ENCODE peak calls at places on chromosomes 2 and 18, in seven cellular contexts. One of them, this sample, is unnamed.

GRCh38 chr2:16383411-16383810 is 282.2 kb downstream of the CYRIA start:
- DNase-seq in AG09319: no peak
- DNase-seq in endodermal cell: no peak
- DNase-seq in fibroblast of villous mesenchyme: no peak
- DNase-seq in body of pancreas: no peak
- DNase-seq in GM06990: no peak
- DNase-seq in tibial nerve: no peak
- DNase-seq in this sample: no peak

GRCh38 chr2:101135412-101136296 is 15.5 kb downstream of the TBC1D8 start:
- DNase-seq in tibial nerve: no peak
- DNase-seq in fibroblast of villous mesenchyme: no peak
- DNase-seq in body of pancreas: peak
- DNase-seq in endodermal cell: peak
- DNase-seq in GM06990: no peak
- DNase-seq in AG09319: no peak
- DNase-seq in this sample: no peak

GRCh38 chr2:68336192-68336591 is 16.4 kb upstream of the CNRIP1 start:
- DNase-seq in body of pancreas: no peak
- DNase-seq in AG09319: peak
- DNase-seq in fibroblast of villous mesenchyme: peak
- DNase-seq in GM06990: no peak
- DNase-seq in tibial nerve: no peak
- DNase-seq in endodermal cell: no peak
- DNase-seq in this sample: peak

GRCh38 chr2:126828051-126828450 is 70.6 kb upstream of the TEX51 start:
- DNase-seq in fibroblast of villous mesenchyme: no peak
- DNase-seq in endodermal cell: no peak
- DNase-seq in tibial nerve: no peak
- DNase-seq in body of pancreas: no peak
- DNase-seq in AG09319: no peak
- DNase-seq in GM06990: no peak
- DNase-seq in this sample: no peak

GRCh38 chr2:7767902-7768301 is 850.7 kb downstream of the RNF144A start:
- DNase-seq in body of pancreas: no peak
- DNase-seq in endodermal cell: no peak
- DNase-seq in AG09319: no peak
- DNase-seq in tibial nerve: no peak
- DNase-seq in fibroblast of villous mesenchyme: no peak
- DNase-seq in GM06990: no peak
- DNase-seq in this sample: no peak

GRCh38 chr2:85011747-85012146 is 40.8 kb downstream of the KCMF1 start:
- DNase-seq in AG09319: no peak
- DNase-seq in fibroblast of villous mesenchyme: no peak
- DNase-seq in endodermal cell: peak
- DNase-seq in tibial nerve: no peak
- DNase-seq in GM06990: no peak
- DNase-seq in body of pancreas: no peak
- DNase-seq in this sample: no peak

GRCh38 chr18:59249186-59249774 is 24.0 kb downstream of the RAX start:
- DNase-seq in endodermal cell: peak
- DNase-seq in body of pancreas: peak
- DNase-seq in tibial nerve: no peak
- DNase-seq in AG09319: peak
- DNase-seq in fibroblast of villous mesenchyme: peak
- DNase-seq in GM06990: no peak
- DNase-seq in this sample: peak

GRCh38 chr2:50004667-50005066 is 850.4 kb upstream of the FSHR start:
- DNase-seq in AG09319: no peak
- DNase-seq in GM06990: no peak
- DNase-seq in endodermal cell: peak
- DNase-seq in body of pancreas: no peak
- DNase-seq in tibial nerve: no peak
- DNase-seq in fibroblast of villous mesenchyme: no peak
- DNase-seq in this sample: no peak

GRCh38 chr2:232174662-232175061 is 203.9 kb upstream of the ALPP start:
- DNase-seq in tibial nerve: no peak
- DNase-seq in GM06990: no peak
- DNase-seq in fibroblast of villous mesenchyme: no peak
- DNase-seq in AG09319: no peak
- DNase-seq in endodermal cell: no peak
- DNase-seq in body of pancreas: no peak
- DNase-seq in this sample: no peak

GRCh38 chr2:213187833-213188532 is 36.6 kb upstream of the IKZF2 start:
- DNase-seq in tibial nerve: no peak
- DNase-seq in AG09319: no peak
- DNase-seq in fibroblast of villous mesenchyme: no peak
- DNase-seq in GM06990: no peak
- DNase-seq in body of pancreas: peak
- DNase-seq in endodermal cell: peak
- DNase-seq in this sample: peak

GRCh38 chr2:182890305-182890704 is 23.9 kb upstream of the FRZB start:
- DNase-seq in tibial nerve: no peak
- DNase-seq in GM06990: no peak
- DNase-seq in body of pancreas: no peak
- DNase-seq in fibroblast of villous mesenchyme: peak
- DNase-seq in endodermal cell: no peak
- DNase-seq in AG09319: no peak
- DNase-seq in this sample: no peak

GRCh38 chr2:190996338-190996946 is 17.5 kb downstream of the STAT1 start:
- DNase-seq in body of pancreas: peak
- DNase-seq in tibial nerve: no peak
- DNase-seq in endodermal cell: peak
- DNase-seq in AG09319: no peak
- DNase-seq in GM06990: no peak
- DNase-seq in fibroblast of villous mesenchyme: peak
- DNase-seq in this sample: no peak

DNA sequence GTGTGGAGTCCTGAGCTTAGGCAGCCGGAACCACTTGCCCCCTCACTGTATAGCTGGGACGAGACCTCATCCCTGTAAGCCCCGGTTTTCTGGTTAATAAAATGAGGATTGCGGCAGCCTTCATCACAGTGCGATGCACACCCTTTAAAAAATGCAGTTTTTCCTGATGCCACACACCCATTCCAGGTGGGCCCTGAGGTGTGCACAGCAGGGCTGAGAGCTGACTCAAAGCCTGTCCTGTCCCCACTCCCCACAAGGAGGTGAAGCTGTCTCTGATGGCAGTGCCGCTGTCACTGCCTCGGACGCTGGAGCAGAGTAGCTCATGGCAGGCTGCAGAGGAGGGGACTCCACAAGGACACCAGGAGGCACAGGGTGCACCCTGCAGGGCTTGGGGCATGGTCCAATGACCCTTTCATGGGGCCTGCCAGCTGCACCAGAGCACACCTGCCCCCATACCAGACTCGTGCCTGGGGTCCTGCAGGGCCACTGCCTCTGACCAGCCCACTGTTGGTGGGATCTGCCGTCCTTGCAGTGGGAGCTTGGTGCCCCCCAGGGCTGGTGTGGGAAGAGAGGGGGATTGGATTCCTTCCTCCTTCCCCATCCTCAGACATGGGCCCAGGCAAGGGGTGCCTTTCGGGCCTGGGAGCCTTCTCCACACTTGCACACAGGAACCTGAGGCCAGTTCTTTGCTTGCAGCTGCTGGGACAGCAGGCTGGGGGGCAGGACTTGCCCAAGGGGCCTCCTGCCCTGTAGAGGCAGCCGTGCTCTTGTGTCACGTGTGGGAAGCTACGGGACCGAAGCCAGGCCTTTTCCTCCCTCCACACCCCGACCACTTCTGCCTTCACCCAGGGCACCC is 22.8 kb downstream of the GPC1 start:
- DNase-seq in endodermal cell: no peak
- DNase-seq in tibial nerve: no peak
- DNase-seq in body of pancreas: no peak
- DNase-seq in fibroblast of villous mesenchyme: no peak
- DNase-seq in AG09319: no peak
- DNase-seq in GM06990: no peak
- DNase-seq in this sample: no peak
- TF ChIP-seq CTCF in endodermal cell: no peak
- TF ChIP-seq CTCF in tibial nerve: no peak
- TF ChIP-seq CTCF in body of pancreas: no peak
- TF ChIP-seq CTCF in fibroblast of villous mesenchyme: no peak
- TF ChIP-seq CTCF in AG09319: no peak
- TF ChIP-seq CTCF in GM06990: no peak
- TF ChIP-seq CTCF in this sample: no peak

DNA sequence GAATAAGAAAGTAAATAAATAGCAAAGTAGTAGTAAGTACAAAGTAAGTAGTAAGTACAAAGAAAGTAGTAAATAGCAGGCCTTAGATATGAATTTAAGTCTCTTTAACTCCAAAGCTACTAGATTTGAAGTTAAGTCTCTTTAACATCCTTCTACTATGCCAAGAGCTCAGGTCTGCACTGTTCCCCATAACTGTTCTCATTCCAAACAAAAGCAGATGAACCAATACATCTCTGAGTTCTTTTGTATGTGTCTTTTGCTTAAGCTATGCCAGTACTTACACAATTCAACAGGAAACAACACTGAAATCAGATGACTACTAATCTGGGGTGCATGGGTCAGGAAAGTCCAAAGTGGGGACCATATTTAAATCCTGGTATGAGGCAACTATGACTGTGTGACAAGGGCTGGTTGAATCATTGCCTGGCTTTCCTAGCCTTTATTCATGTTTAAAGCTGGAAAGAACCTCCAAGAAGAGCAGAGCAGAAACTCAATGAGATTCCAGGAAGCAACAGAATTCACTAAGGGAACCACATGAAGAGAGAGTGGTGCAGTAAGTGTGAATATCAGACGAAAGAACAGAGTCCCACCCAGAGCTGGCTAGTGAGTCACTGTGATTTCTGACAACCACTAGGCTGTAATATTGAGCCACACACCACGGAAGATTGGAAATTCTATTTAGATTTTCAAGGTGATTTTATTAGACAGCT is 51.0 kb upstream of the CYP26B1 start:
- DNase-seq in tibial nerve: no peak
- DNase-seq in endodermal cell: no peak
- DNase-seq in fibroblast of villous mesenchyme: peak
- DNase-seq in AG09319: no peak
- DNase-seq in body of pancreas: no peak
- DNase-seq in GM06990: no peak
- DNase-seq in this sample: no peak
- TF ChIP-seq CTCF in tibial nerve: no peak
- TF ChIP-seq CTCF in endodermal cell: no peak
- TF ChIP-seq CTCF in fibroblast of villous mesenchyme: peak
- TF ChIP-seq CTCF in AG09319: peak
- TF ChIP-seq CTCF in body of pancreas: no peak
- TF ChIP-seq CTCF in GM06990: no peak
- TF ChIP-seq CTCF in this sample: no peak

DNA sequence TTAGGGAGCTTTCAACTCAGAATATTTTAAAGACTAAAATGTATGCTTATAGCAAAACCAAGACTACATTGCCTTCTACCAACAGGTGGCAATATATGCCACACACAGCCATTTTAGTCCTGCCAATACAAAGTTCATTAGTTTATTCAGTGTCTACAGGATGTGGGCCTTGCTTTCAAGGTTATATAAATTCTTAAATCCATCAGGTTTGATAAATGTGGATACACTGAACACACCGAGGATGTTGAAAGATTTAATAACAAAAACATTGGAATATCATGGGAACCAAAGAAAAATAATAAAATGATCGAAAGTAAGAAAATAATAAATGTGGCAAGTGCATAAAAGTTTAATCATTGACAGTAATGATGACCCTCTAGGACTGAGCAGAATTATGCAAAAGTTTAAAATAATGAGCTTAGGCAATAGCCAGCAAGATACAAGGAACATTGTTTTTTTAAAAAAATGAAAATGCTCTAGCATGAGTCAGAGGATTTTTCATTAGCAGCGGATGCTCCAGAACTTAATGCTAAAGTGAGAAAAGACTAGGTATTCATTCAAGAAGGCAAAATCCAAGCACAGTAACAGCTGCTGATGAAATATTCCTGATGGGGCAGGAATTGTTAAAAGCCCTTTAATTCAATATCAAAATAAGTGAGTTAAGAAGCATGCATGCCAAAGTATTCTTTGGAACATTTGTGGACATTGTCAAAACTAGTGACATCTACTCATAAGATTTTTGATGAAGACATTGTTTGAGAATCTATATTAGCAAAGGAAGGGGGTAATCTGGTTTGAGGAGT is 14.2 kb downstream of the SCN9A start:
- DNase-seq in fibroblast of villous mesenchyme: peak
- DNase-seq in body of pancreas: peak
- DNase-seq in endodermal cell: no peak
- DNase-seq in AG09319: no peak
- DNase-seq in GM06990: no peak
- DNase-seq in tibial nerve: no peak
- DNase-seq in this sample: no peak
- TF ChIP-seq CTCF in fibroblast of villous mesenchyme: peak
- TF ChIP-seq CTCF in body of pancreas: peak
- TF ChIP-seq CTCF in endodermal cell: peak
- TF ChIP-seq CTCF in AG09319: peak
- TF ChIP-seq CTCF in GM06990: peak
- TF ChIP-seq CTCF in tibial nerve: peak
- TF ChIP-seq CTCF in this sample: peak

GRCh38 chr2:112958428-112959108 is 19.2 kb upstream of the IL36G start:
- DNase-seq in endodermal cell: peak
- DNase-seq in fibroblast of villous mesenchyme: peak
- DNase-seq in AG09319: peak
- DNase-seq in GM06990: no peak
- DNase-seq in tibial nerve: no peak
- DNase-seq in body of pancreas: peak
- DNase-seq in this sample: peak
- TF ChIP-seq CTCF in endodermal cell: peak
- TF ChIP-seq CTCF in fibroblast of villous mesenchyme: peak
- TF ChIP-seq CTCF in AG09319: peak
- TF ChIP-seq CTCF in GM06990: peak
- TF ChIP-seq CTCF in tibial nerve: peak
- TF ChIP-seq CTCF in body of pancreas: peak
- TF ChIP-seq CTCF in this sample: peak

DNA sequence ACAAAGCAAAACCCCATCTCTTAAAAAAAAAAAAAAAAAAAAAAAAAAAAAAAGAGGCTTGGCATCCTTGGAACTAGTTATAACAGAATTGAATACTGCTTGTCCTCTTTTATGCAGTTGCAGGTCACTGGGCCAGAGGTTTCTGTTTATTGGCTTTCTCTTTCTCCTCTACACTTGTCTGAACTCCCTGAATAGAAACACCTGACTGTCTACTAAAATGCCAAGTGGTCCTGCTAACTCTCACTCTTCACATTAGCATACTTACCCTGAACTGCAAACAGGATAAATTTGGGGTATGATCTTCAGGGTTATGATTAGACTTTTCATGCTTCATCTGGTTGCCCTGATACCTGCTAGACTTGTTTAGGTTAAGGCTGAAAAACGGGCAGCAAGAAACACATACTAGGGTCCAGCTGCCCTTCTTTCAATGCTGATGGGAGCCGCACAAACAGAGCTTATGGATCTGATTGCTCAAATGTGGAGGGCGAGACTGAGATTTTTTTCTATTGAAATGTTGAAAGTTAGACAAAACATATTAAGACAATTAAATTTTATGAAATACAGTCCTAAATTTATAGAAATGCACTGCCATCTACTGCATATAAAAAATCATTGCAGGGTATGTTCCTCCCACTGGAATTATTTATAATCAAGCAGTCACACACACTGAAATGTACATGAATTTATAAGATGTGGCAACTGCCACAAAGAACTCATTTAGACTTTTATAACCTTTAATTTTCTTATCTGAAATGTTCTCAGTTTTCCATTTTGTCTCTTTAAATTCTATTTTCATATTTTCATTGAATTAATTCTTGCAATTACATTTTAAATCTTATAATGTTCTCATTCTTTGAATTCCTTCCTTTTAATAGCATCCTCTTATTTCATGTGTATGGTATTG is 40.8 kb downstream of the GTF3C3 start:
- DNase-seq in GM06990: no peak
- DNase-seq in tibial nerve: no peak
- DNase-seq in AG09319: peak
- DNase-seq in fibroblast of villous mesenchyme: peak
- DNase-seq in body of pancreas: no peak
- DNase-seq in endodermal cell: no peak
- DNase-seq in this sample: no peak
- TF ChIP-seq CTCF in GM06990: no peak
- TF ChIP-seq CTCF in tibial nerve: peak
- TF ChIP-seq CTCF in AG09319: peak
- TF ChIP-seq CTCF in fibroblast of villous mesenchyme: peak
- TF ChIP-seq CTCF in body of pancreas: no peak
- TF ChIP-seq CTCF in endodermal cell: peak
- TF ChIP-seq CTCF in this sample: no peak